ENCODE peak calls at places on chromosomes 1 and 21, in five cellular contexts. Z, L, A, N and T are unnamed samples.

GRCh38 chr1:11520531-11521233 is 41.7 kb downstream of the DISP3 start:
- DNase-seq in Z (no peak), L (no peak), A (no peak), N (no peak), T (no peak)

GRCh38 chr1:162310337-162310736 is 66.3 kb downstream of the SPATA46 start:
- DNase-seq in Z (no peak), A (no peak), N (no peak), L (no peak), T (no peak)

GRCh38 chr1:36349839-36350238 is 26.4 kb upstream of the EVA1B start:
- DNase-seq in L (peak; percentile 40), Z (no peak), N (no peak), A (no peak), T (no peak)

GRCh38 chr1:31127266-31127665 is 61.7 kb upstream of the PUM1 start:
- DNase-seq in A (no peak), L (no peak), N (no peak), Z (peak; percentile 48), T (no peak)

GRCh38 chr1:3277623-3278022 is 176.8 kb upstream of the ARHGEF16 start:
- DNase-seq in A (no peak), L (no peak), N (no peak), Z (no peak), T (no peak)

GRCh38 chr1:231420299-231420958 is 1.7 kb downstream of the EGLN1 start:
- DNase-seq in N (no peak), A (no peak), Z (no peak), L (no peak), T (no peak)

GRCh38 chr1:55049914-55050278 is 10.5 kb downstream of the PCSK9 start:
- DNase-seq in Z (no peak), N (peak; percentile 55), L (no peak), A (no peak), T (no peak)

GRCh38 chr1:44296067-44296466 is 59.0 kb downstream of the ERI3 start:
- DNase-seq in L (no peak), N (no peak), Z (no peak), A (no peak), T (no peak)

GRCh38 chr1:231240531-231240882 is 505 bp upstream of the GNPAT start:
- DNase-seq in A (no peak), L (no peak), N (no peak), Z (no peak), T (no peak)

GRCh38 chr1:21669287-21670058 is at the start of gene RAP1GAP:
- DNase-seq in A (no peak), L (peak; percentile 15), Z (no peak), N (no peak), T (peak; percentile 60)

GRCh38 chr21:45727390-45727789 is 83.9 kb downstream of the PCBP3 start:
- DNase-seq in A (no peak), L (no peak), N (no peak), Z (no peak), T (no peak)

GRCh38 chr1:58815680-58816071 is 31.8 kb upstream of the JUN start:
- DNase-seq in L (peak; percentile 13), A (no peak), N (no peak), Z (no peak), T (peak; percentile 75)

GRCh38 chr1:162649606-162650005 is 17.3 kb downstream of the DDR2 start:
- DNase-seq in L (no peak), N (no peak), Z (no peak), A (no peak), T (no peak)

GRCh38 chr1:26126321-26127084 is 14.9 kb downstream of the PDIK1L start:
- DNase-seq in Z (no peak), N (no peak), A (peak; percentile 12), L (no peak), T (peak; percentile 74)

GRCh38 chr1:98962156-98962555 is 42.5 kb downstream of the PLPPR5 start:
- DNase-seq in L (peak; percentile 21), Z (peak; percentile 22), A (no peak), N (no peak), T (no peak)

GRCh38 chr1:81563632-81564031 is 237.1 kb upstream of the ADGRL2 start:
- DNase-seq in L (no peak), A (no peak), Z (no peak), N (no peak), T (no peak)

GRCh38 chr1:109767596-109768334 is 4.0 kb upstream of the EPS8L3 start:
- DNase-seq in A (no peak), N (no peak), Z (no peak), L (no peak), T (peak; percentile 26)

GRCh38 chr1:212500986-212501385 is 68.3 kb downstream of the NENF start:
- DNase-seq in Z (no peak), N (no peak), A (no peak), L (no peak), T (no peak)

GRCh38 chr1:235329139-235329808 is 904 bp downstream of the GGPS1 start:
- DNase-seq in Z (no peak), L (no peak), N (peak; percentile 15), A (peak; percentile 27), T (peak; percentile 47)

GRCh38 chr1:26949266-26949925 is 10.9 kb downstream of the KDF1 start:
- DNase-seq in N (peak; percentile 18), Z (no peak), L (no peak), A (no peak), T (no peak)

GRCh38 chr1:66415326-66415725 is 118.6 kb upstream of the SGIP1 start:
- DNase-seq in L (no peak), A (no peak), Z (no peak), N (no peak), T (no peak)